ENCODE peak calls at places on chromosomes 12 and 14, in four cellular contexts. Y is tibial nerve; V is right cardiac atrium; Q is CD8-positive, alpha-beta memory T cell. K is an unnamed sample. For H3K4me1, the result is how much of the 10 kb centered on the place peaks cover.

GRCh38 chr12:49511410-49511809 is 27.4 kb upstream of the KCNH3 start:
- DNase-seq in Q (no peak), V (no peak), Y (no peak), K (no peak)

GRCh38 chr14:73744175-73744867 is 30.1 kb upstream of the PNMA1 start:
- DNase-seq in Y (no peak), V (no peak), Q (no peak), K (no peak)

GRCh38 chr12:114668151-114668891 is 15.7 kb downstream of the TBX3 start:
- DNase-seq in Q (no peak), Y (peak), V (peak), K (no peak)

GRCh38 chr12:92467886-92468285 is 234.9 kb upstream of the PLEKHG7 start:
- DNase-seq in Q (no peak), Y (no peak), V (no peak), K (no peak)

GRCh38 chr14:54169254-54169924 is 212.8 kb upstream of the BMP4 start:
- DNase-seq in V (no peak), Y (no peak), Q (no peak), K (no peak)

GRCh38 chr12:27226319-27226984 is 17.6 kb upstream of the STK38L start:
- DNase-seq in V (peak), Y (no peak), Q (no peak), K (no peak)

GRCh38 chr14:100581228-100582145 is 5.7 kb downstream of the BEGAIN start:
- DNase-seq in V (peak), Q (no peak), Y (no peak), K (no peak)

GRCh38 chr12:91361864-91362263 is 179.2 kb upstream of the DCN start:
- DNase-seq in Y (no peak), V (no peak), Q (peak), K (peak)

GRCh38 chr14:33592298-33592697 is 358.6 kb downstream of the EGLN3 start:
- DNase-seq in V (no peak), Y (no peak), Q (no peak), K (no peak)

GRCh38 chr14:99356031-99356430 is 84.0 kb upstream of the BCL11B start:
- DNase-seq in Q (no peak), V (no peak), Y (no peak), K (no peak)

GRCh38 chr12:6263931-6264330 is 46.6 kb upstream of the PLEKHG6 start:
- DNase-seq in Y (no peak), Q (no peak), V (no peak), K (no peak)

GRCh38 chr12:98679611-98680005 is 34.5 kb downstream of the APAF1 start:
- DNase-seq in V (no peak), Y (no peak), Q (no peak), K (no peak)

GRCh38 chr14:74501135-74501614 is 7.6 kb downstream of the ISCA2 start:
- DNase-seq in Y (peak), Q (no peak), V (peak), K (no peak)

GRCh38 chr14:69648480-69649414 is 37.4 kb downstream of the SUSD6 start:
- DNase-seq in Q (no peak), V (no peak), Y (no peak), K (no peak)

GRCh38 chr14:101857226-101857625 is 95.7 kb downstream of the PPP2R5C start:
- DNase-seq in Q (no peak), V (no peak), Y (no peak), K (no peak)

GRCh38 chr14:100606687-100607610 is 19.7 kb upstream of the BEGAIN start:
- DNase-seq in Y (no peak), V (no peak), Q (no peak), K (no peak)

GRCh38 chr12:8127138-8127537 is 3.7 kb downstream of the CLEC4A start:
- DNase-seq in Q (peak), Y (no peak), V (no peak), K (peak)

GRCh38 chr12:92505373-92506340 is 197.1 kb upstream of the PLEKHG7 start:
- DNase-seq in Y (peak), Q (peak), V (peak), K (peak)

GRCh38 chr12:50282581-50283229 is 615 bp downstream of the LIMA1 start:
- DNase-seq in Y (no peak), V (no peak), Q (no peak), K (no peak)

GRCh38 chr12:57629897-57630471 is 3.0 kb downstream of the B4GALNT1 start:
- DNase-seq in Y (no peak), V (no peak), Q (no peak), K (no peak)

GRCh38 chr12:111174283-111175108 is 194.4 kb downstream of the PHETA1 start:
- DNase-seq in Y (no peak), V (no peak), Q (peak), K (peak)

GRCh38 chr14:54818201-54819133 is 84.2 kb downstream of the GCH1 start:
- DNase-seq in Y (no peak), Q (no peak), V (no peak), K (no peak)

GRCh38 chr14:64762044-64763034 is 58.1 kb downstream of the PLEKHG3 start:
- DNase-seq in V (peak), Y (peak), Q (no peak), K (no peak)

GRCh38 chr12:46702581-46703344 is 123.0 kb downstream of the SLC38A4 start:
- DNase-seq in V (no peak), Y (no peak), Q (no peak), K (no peak)

GRCh38 chr12:68638721-68639395 is 28.2 kb downstream of the RAP1B start:
- DNase-seq in V (no peak), Y (no peak), Q (no peak), K (no peak)

GRCh38 chr14:103198429-103199140 is 75.3 kb downstream of the TNFAIP2 start:
- DNase-seq in Y (no peak), Q (no peak), V (no peak), K (no peak)

GRCh38 chr14:65137648-65138317 is 35.5 kb upstream of the MAX start:
- DNase-seq in V (no peak), Q (no peak), Y (no peak), K (no peak)

GRCh38 chr12:113413488-113413939 is 8.7 kb upstream of the SDSL start:
- DNase-seq in V (peak), Y (no peak), Q (no peak), K (no peak)

GRCh38 chr12:43551271-43551970 is 582 bp downstream of the ADAMTS20 start:
- DNase-seq in Y (no peak), Q (no peak), V (no peak), K (no peak)

GRCh38 chr14:54890794-54891193 is 11.8 kb downstream of the GCH1 start:
- DNase-seq in Q (no peak), V (no peak), Y (no peak), K (no peak)

GRCh38 chr12:13248956-13249355 is 52.4 kb downstream of the EMP1 start:
- DNase-seq in Y (no peak), Q (no peak), V (no peak), K (no peak)

GRCh38 chr14:78310263-78310662 is 140.1 kb downstream of the NRXN3 start:
- DNase-seq in Q (no peak), Y (no peak), V (no peak), K (no peak)

GRCh38 chr12:26648584-26648983 is 184.4 kb downstream of the ITPR2 start:
- DNase-seq in V (no peak), Y (no peak), Q (no peak), K (no peak)

GRCh38 chr12:119704065-119704747 is 36.3 kb downstream of the PRKAB1 start:
- DNase-seq in V (peak), Y (no peak), Q (no peak), K (no peak)

GRCh38 chr12:103503546-103504480 is 8.0 kb upstream of the C12orf42 start:
- DNase-seq in Y (no peak), V (no peak), Q (peak), K (peak)

GRCh38 chr12:96314723-96315122 is 85.5 kb downstream of the CDK17 start:
- DNase-seq in V (no peak), Q (no peak), Y (no peak), K (no peak)

GRCh38 chr14:86683525-86683924 is 1153.6 kb downstream of the FLRT2 start:
- DNase-seq in V (no peak), Y (no peak), Q (no peak), K (no peak)

GRCh38 chr12:45468751-45469615 is 253.1 kb downstream of the ANO6 start:
- DNase-seq in Q (no peak), V (no peak), Y (no peak), K (no peak)

GRCh38 chr12:52020539-52021336 is 14.0 kb downstream of the TAMALIN start:
- DNase-seq in Y (no peak), V (no peak), Q (peak), K (peak)
- H3K4me1 ChIP-seq in Y (under half), V (under half), Q (under half), K (under half)

DNA sequence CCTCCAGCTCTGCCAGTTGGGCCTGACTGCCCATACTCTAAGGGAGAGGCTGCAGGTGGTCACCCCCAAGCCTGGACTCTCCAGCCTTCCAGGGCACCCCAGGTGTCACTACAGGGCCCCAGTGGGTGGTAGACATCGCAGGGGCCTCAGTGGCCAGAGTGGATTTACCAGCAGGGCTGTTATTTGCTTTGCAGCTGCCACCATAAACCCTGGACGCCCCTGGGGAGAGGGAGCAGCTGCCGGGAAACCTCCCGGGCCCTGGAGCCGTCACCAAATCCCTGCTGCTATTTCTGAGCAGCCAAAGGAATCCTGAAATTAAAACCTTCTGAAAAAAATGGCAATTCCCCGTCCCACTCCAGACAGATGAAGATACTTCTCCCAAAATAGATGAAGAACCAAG is 13.9 kb downstream of the TMEM119 start:
- DNase-seq in V (no peak), Y (no peak), Q (no peak), K (no peak)
- H3K4me1 ChIP-seq in V (under half), Y (under half), Q (under half), K (under half)

GRCh38 chr14:68543516-68543915 is 249.4 kb downstream of the ZFP36L1 start:
- DNase-seq in V (no peak), Q (no peak), Y (no peak), K (no peak)
- H3K4me1 ChIP-seq in V (under half), Q (under half), Y (under half), K (under half)

DNA sequence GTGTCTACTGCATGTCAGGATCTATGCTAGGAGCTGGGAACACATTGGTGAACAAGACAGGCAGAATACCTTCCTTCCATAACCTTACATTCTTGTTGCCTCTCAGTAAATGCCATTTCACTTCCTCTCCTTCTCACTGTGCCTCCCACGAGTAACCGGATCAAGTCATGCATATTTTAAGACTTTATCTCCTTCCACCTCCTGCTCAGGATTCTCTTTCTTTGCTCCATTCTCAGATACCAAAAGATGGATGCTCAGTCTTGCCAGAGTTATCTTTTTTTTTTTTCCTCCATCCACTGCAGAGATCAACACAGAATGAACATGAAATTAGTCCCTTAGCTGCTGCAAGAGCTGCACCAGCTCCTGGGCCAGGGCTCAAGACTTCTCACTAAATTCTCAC is 20.0 kb upstream of the APPL2 start:
- DNase-seq in Y (no peak), Q (no peak), V (no peak), K (no peak)
- H3K4me1 ChIP-seq in Y (under half), Q (under half), V (under half), K (under half)

GRCh38 chr12:21643758-21644157 is 13.9 kb downstream of the LDHB start:
- DNase-seq in Q (no peak), Y (no peak), V (no peak), K (no peak)
- H3K4me1 ChIP-seq in Q (half or more), Y (under half), V (under half), K (half or more)

K was measured in CD4-positive, CD25-positive, alpha-beta regulatory T cell.